ENCODE peak calls at places on chromosomes 7 and 10, in ten cellular contexts. P, A, V, H, C, W, Q, U, Y and G are unnamed samples.

GRCh38 chr7:155959894-155960293 is 147.6 kb upstream of the SHH start:
- DNase-seq in P (no peak), A (no peak), V (peak; percentile 87), H (no peak), C (no peak), W (no peak), Q (no peak), U (peak; percentile 3), Y (peak; percentile 41), G (no peak)

GRCh38 chr10:5449823-5450222 is 37.5 kb downstream of the NET1 start:
- DNase-seq in P (no peak), A (no peak), V (no peak), H (no peak), C (no peak), W (peak; percentile 50), Q (no peak), U (peak; percentile 76), Y (no peak), G (no peak)

GRCh38 chr10:83346216-83346910 is 792.9 kb upstream of the GHITM start:
- DNase-seq in P (no peak), A (no peak), V (no peak), H (no peak), C (no peak), W (no peak), Q (no peak), U (peak; percentile 51), Y (no peak), G (no peak)

GRCh38 chr10:59877191-59877671 is 29.1 kb downstream of the CCDC6 start:
- DNase-seq in P (no peak), A (no peak), V (peak; percentile 15), H (no peak), C (no peak), W (no peak), Q (no peak), U (peak; percentile 32), Y (no peak), G (no peak)

GRCh38 chr10:98390406-98390805 is 24.6 kb downstream of the PYROXD2 start:
- DNase-seq in P (no peak), A (no peak), V (no peak), H (no peak), C (no peak), W (no peak), Q (no peak), U (no peak), Y (no peak), G (no peak)

GRCh38 chr10:26214004-26214403 is 2.6 kb upstream of the GAD2 start:
- DNase-seq in P (no peak), A (peak; percentile 49), V (no peak), H (no peak), C (no peak), W (no peak), Q (no peak), U (no peak), Y (no peak), G (no peak)

GRCh38 chr10:90589825-90590224 is 268.0 kb downstream of the HTR7 start:
- DNase-seq in P (no peak), A (no peak), V (no peak), H (no peak), C (no peak), W (no peak), Q (no peak), U (no peak), Y (no peak), G (no peak)

GRCh38 chr10:17877121-17877520 is 68.0 kb downstream of the MRC1 start:
- DNase-seq in P (no peak), A (no peak), V (no peak), H (no peak), C (no peak), W (no peak), Q (no peak), U (no peak), Y (no peak), G (no peak)

GRCh38 chr7:126022452-126022851 is 1092.8 kb upstream of the POT1 start:
- DNase-seq in P (no peak), A (no peak), V (no peak), H (no peak), C (no peak), W (no peak), Q (no peak), U (no peak), Y (no peak), G (no peak)

GRCh38 chr10:118572286-118573041 is 23.0 kb downstream of the PRLHR start:
- DNase-seq in P (no peak), A (no peak), V (no peak), H (no peak), C (no peak), W (no peak), Q (no peak), U (no peak), Y (no peak), G (peak; percentile 25)

DNA sequence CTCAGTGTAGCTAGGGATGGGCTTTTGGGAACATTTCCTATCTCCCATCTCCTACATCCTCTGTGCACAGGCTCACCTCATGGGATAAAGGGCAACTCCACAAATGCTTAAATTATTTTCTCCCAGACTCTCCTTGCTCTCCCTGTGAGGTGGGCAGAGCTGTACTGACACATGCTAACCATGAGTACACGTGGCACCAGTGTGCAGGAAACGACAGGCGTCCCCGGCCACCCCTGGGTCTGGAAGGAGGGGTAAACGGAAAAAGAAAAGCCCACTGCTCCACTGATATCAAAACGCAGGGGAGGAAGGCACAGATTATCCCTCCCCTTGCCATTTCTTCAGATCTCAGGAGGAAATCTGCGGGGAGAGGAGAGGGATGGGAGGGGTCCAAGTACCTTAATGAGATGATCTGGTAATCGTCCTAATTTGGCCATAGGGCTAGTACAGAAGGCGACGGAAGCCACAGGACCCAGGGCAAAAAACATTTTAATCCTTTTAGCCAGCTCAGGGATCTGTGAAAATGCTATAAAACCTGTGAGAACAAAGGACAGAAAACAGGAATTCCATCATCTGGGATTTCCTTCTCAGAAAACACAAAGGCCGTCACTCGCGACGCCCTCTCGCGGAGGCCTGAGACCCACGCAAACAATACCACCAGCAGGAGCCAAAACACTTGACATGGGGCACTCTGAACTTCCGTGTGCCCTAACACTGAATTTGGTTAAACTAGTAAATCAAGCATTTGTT is 17.8 kb upstream of the CH25H start:
- DNase-seq in P (no peak), A (no peak), V (no peak), H (no peak), C (no peak), W (no peak), Q (no peak), U (no peak), Y (no peak), G (no peak)
- TF ChIP-seq CTCF in P (peak; percentile 34), A (no peak), V (no peak), H (peak; percentile 23), C (no peak), W (no peak), Q (no peak), U (peak; percentile 37), Y (no peak), G (peak; percentile 48)

DNA sequence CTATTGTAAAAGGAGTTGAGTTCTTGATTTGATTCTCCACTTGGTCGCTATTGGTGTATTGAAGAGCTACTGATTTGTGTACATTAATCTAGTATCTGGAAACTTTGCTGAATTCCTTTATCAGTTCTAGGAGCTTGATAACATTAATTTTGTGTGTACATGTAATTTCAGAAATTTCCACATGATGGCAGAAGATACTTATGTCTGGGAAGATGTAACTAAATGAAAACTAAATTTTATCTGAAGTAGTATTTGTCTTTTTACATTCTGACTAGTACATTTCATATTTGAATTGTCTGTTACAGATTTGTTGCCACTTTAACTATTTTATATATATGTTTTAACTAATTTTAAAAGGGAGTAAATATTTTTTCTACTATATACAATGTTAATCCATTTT is 27.6 kb downstream of the SDHAF3 start:
- DNase-seq in P (no peak), A (no peak), V (no peak), H (no peak), C (no peak), W (no peak), Q (no peak), U (peak; percentile 47), Y (no peak), G (no peak)
- TF ChIP-seq CTCF in P (peak; percentile 57), A (no peak), V (peak; percentile 47), H (peak; percentile 33), C (peak; percentile 58), W (no peak), Q (no peak), U (no peak), Y (no peak), G (peak; percentile 77)

GRCh38 chr10:69891057-69891617 is 89.4 kb downstream of the COL13A1 start:
- DNase-seq in P (no peak), A (no peak), V (peak; percentile 89), H (no peak), C (no peak), W (no peak), Q (no peak), U (no peak), Y (no peak), G (no peak)

GRCh38 chr10:69895759-69896158 is 94.1 kb downstream of the COL13A1 start:
- DNase-seq in P (no peak), A (no peak), V (no peak), H (no peak), C (no peak), W (no peak), Q (peak; percentile 90), U (no peak), Y (no peak), G (no peak)

GRCh38 chr10:69893271-69893900 is 91.7 kb downstream of the COL13A1 start:
- DNase-seq in P (no peak), A (no peak), V (peak; percentile 55), H (no peak), C (no peak), W (no peak), Q (no peak), U (no peak), Y (no peak), G (no peak)

GRCh38 chr10:69890065-69890831 is 88.5 kb downstream of the COL13A1 start:
- DNase-seq in P (no peak), A (no peak), V (peak; percentile 59), H (no peak), C (no peak), W (no peak), Q (no peak), U (peak; percentile 24), Y (no peak), G (no peak)

GRCh38 chr10:69892436-69893215 is 90.9 kb downstream of the COL13A1 start:
- DNase-seq in P (no peak), A (no peak), V (no peak), H (no peak), C (no peak), W (no peak), Q (no peak), U (no peak), Y (no peak), G (no peak)
- TF ChIP-seq CTCF in P (no peak), A (no peak), V (no peak), H (no peak), C (no peak), W (no peak), Q (no peak), U (no peak), Y (no peak), G (no peak)

DNA sequence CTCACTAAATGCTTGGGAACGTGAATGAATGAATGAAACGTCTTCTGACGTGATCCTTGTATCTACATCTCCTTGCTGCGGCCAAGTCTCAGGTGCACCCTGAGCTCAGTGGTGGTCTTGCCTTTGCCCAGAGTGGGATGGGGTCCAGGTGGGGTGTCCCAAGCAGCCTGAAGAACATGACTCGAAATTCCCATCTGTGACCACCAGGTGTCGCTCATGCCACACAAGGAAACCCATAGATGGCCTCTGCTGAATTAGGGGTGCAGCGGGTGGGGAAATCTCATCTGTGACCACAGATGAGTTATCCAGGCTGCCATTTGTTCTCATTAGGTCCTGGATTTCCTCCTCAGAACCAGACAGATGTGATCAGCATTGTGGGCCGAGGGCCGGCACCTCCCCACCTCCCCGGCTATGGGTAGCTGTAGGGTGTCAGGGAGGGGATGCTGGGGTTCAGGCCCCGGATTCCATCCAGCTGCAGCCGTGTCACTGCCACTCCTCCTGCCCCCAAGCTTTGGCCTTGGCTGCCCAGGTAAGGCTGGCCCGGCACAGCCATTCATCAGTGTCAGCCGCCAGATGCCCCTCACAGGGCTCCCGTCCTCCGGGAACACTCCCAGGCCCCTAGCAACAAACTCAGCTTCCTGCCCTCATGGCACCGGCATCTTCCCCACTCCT is 21.0 kb upstream of the GNA12 start:
- DNase-seq in P (peak; percentile 75), A (peak; percentile 84), V (peak; percentile 70), H (peak; percentile 65), C (peak; percentile 61), W (peak; percentile 85), Q (peak; percentile 90), U (peak; percentile 68), Y (no peak), G (no peak)
- TF ChIP-seq CTCF in P (peak; percentile 84), A (peak; percentile 90), V (peak; percentile 91), H (peak; percentile 98), C (peak; percentile 99), W (peak; percentile 86), Q (peak; percentile 84), U (peak; percentile 93), Y (peak; percentile 90), G (peak; percentile 96)